ENCODE peak calls at places on chromosomes 3 and 15, in four cellular contexts. R, D, X and G are unnamed samples.

GRCh38 chr3:194657439-194657838 is 14.6 kb downstream of the LSG1 start:
- DNase-seq in R (no peak), D (no peak), X (no peak), G (no peak)

GRCh38 chr3:102006812-102007485 is 157.6 kb downstream of the NFKBIZ start:
- DNase-seq in R (peak; percentile 81), D (peak; percentile 81), X (peak; percentile 97), G (peak; percentile 91)

GRCh38 chr15:71462638-71463037 is 347.4 kb downstream of the THSD4 start:
- DNase-seq in R (no peak), D (no peak), X (no peak), G (no peak)

GRCh38 chr3:38835939-38836338 is 19.9 kb upstream of the SCN10A start:
- DNase-seq in R (no peak), D (no peak), X (no peak), G (no peak)

GRCh38 chr3:170584585-170585007 is 1.3 kb downstream of the SLC7A14 start:
- DNase-seq in R (peak; percentile 36), D (peak; percentile 73), X (peak; percentile 12), G (no peak)

GRCh38 chr15:66429117-66429516 is 42.4 kb downstream of the MAP2K1 start:
- DNase-seq in R (no peak), D (no peak), X (no peak), G (no peak)

GRCh38 chr3:29677421-29677820 is 396.6 kb downstream of the RBMS3 start:
- DNase-seq in R (no peak), D (no peak), X (no peak), G (no peak)

GRCh38 chr15:88269371-88270062 is 13.0 kb upstream of the NTRK3 start:
- DNase-seq in R (no peak), D (no peak), X (no peak), G (no peak)

GRCh38 chr3:196941846-196942225 is 492 bp downstream of the NCBP2 start:
- DNase-seq in R (no peak), D (peak; percentile 55), X (peak; percentile 17), G (no peak)

GRCh38 chr3:22685598-22685997 is 517.5 kb upstream of the UBE2E2 start:
- DNase-seq in R (no peak), D (peak; percentile 58), X (no peak), G (no peak)

GRCh38 chr3:146974001-146974400 is 368.9 kb upstream of the PLSCR5 start:
- DNase-seq in R (no peak), D (no peak), X (no peak), G (no peak)

GRCh38 chr3:180116203-180116602 is 79.5 kb upstream of the PEX5L start:
- DNase-seq in R (no peak), D (no peak), X (no peak), G (no peak)

GRCh38 chr3:150523538-150523937 is 22.8 kb downstream of the SERP1 start:
- DNase-seq in R (no peak), D (no peak), X (no peak), G (no peak)

GRCh38 chr3:46031747-46032146 is 4.5 kb upstream of the XCR1 start:
- DNase-seq in R (no peak), D (no peak), X (no peak), G (no peak)

GRCh38 chr15:38868326-38869114 is 303.9 kb upstream of the RASGRP1 start:
- DNase-seq in R (peak; percentile 73), D (peak; percentile 96), X (peak; percentile 95), G (peak; percentile 84)

GRCh38 chr15:39400821-39401550 is 179.9 kb upstream of the THBS1 start:
- DNase-seq in R (no peak), D (no peak), X (no peak), G (no peak)

GRCh38 chr3:108301695-108302404 is 5.5 kb downstream of the HHLA2 start:
- DNase-seq in R (no peak), D (peak; percentile 29), X (no peak), G (no peak)
- H3K4me3 ChIP-seq in R (no peak overlapping the region), D (no peak overlapping the region), X (no peak overlapping the region), G (no peak overlapping the region)

DNA sequence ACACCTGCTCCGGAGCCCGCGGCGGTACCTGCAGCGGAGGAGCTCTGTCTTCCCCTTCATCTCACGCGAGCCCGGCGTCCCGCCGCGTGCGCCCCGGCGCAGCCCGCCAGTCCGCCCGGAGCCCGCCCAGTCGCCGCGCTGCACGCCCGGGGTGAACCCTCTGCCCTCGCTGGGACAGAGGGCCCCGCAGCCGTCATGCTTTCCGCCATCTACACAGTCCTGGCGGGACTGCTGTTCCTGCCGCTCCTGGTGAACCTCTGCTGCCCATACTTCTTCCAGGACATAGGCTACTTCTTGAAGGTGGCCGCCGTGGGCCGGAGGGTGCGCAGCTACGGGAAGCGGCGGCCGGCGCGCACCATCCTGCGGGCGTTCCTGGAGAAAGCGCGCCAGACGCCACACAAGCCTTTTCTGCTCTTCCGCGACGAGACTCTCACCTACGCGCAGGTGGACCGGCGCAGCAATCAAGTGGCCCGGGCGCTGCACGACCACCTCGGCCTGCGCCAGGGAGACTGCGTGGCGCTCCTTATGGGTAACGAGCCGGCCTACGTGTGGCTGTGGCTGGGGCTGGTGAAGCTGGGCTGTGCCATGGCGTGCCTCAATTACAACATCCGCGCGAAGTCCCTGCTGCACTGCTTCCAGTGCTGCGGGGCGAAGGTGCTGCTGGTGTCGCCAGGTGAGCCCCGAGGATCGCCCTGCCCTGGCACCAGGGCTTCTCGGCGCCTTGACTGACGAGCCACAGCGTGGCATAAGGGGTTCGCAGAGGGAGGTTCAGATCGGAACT is 427 bp downstream of the SLC27A2 start:
- DNase-seq in R (no peak), D (peak; percentile 37), X (no peak), G (no peak)
- H3K4me3 ChIP-seq in R (peak overlapping the region; percentile 60), D (peak overlapping the region; percentile 45), X (peak overlapping the region; percentile 42), G (peak overlapping the region; percentile 43)

DNA sequence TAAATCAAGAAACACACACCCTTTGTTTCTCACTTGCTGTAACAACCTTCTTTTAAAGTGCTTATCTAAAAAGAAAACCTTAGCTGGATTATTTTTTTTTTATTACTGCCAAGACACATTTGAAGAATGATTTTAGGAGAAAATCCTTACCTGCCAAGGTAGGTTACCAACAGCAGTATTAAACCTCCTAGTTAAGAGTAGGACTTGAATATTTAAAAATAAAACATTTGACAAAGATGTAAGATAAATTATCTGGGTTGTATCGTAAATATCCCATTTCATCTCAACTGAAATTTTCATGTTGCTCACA is 192.1 kb downstream of the PDZRN3 start:
- DNase-seq in R (no peak), D (no peak), X (no peak), G (no peak)
- H3K4me3 ChIP-seq in R (no peak overlapping the region), D (no peak overlapping the region), X (no peak overlapping the region), G (no peak overlapping the region)

GRCh38 chr15:67836477-67836876 is 3.4 kb downstream of the RNU6-1 start:
- DNase-seq in R (no peak), D (peak; percentile 44), X (no peak), G (no peak)
- H3K4me3 ChIP-seq in R (no peak overlapping the region), D (peak overlapping the region; percentile 41), X (peak overlapping the region; percentile 30), G (no peak overlapping the region)

GRCh38 chr15:42693942-42694341 is 43.0 kb downstream of the CDAN1 start:
- DNase-seq in R (no peak), D (no peak), X (no peak), G (no peak)
- H3K4me3 ChIP-seq in R (no peak overlapping the region), D (no peak overlapping the region), X (no peak overlapping the region), G (no peak overlapping the region)

GRCh38 chr3:135503429-135504083 is 462.0 kb upstream of the PPP2R3A start:
- DNase-seq in R (peak; percentile 23), D (peak; percentile 56), X (peak; percentile 40), G (peak; percentile 9)
- H3K4me3 ChIP-seq in R (no peak overlapping the region), D (no peak overlapping the region), X (no peak overlapping the region), G (no peak overlapping the region)